ENCODE peak calls at places on chromosomes 1 and 21, in seven cellular contexts. N is BE2C, K is IMR-90, B is fibroblast of lung, W is A549, A is choroid plexus epithelial cell, I is lower leg skin. T is an unnamed sample.

GRCh38 chr1:36199934-36200741 is 24.1 kb upstream of the THRAP3 start:
- DNase-seq in W (no peak), K (peak), B (peak), I (no peak), A (peak), N (no peak), T (peak)

GRCh38 chr1:225694151-225694603 is 41.3 kb upstream of the ENAH start:
- DNase-seq in K (peak), W (peak), I (peak), A (peak), N (peak), B (peak), T (no peak)

GRCh38 chr1:12078575-12078937 is 15.5 kb downstream of the TNFRSF8 start:
- DNase-seq in W (no peak), N (no peak), I (no peak), K (no peak), B (no peak), A (no peak), T (no peak)

GRCh38 chr1:229694053-229694693 is 68.1 kb downstream of the URB2 start:
- DNase-seq in A (peak), B (peak), N (peak), W (peak), K (peak), I (peak), T (peak)

GRCh38 chr1:9809122-9809521 is 14.6 kb downstream of the CLSTN1 start:
- DNase-seq in N (no peak), A (no peak), W (no peak), B (peak), I (peak), K (no peak), T (no peak)

GRCh38 chr1:68213843-68214242 is 18.5 kb downstream of the WLS start:
- DNase-seq in N (peak), B (no peak), W (no peak), A (peak), K (peak), I (peak), T (peak)

GRCh38 chr21:14559144-14559543 is 13.0 kb upstream of the SAMSN1 start:
- DNase-seq in I (no peak), W (no peak), A (no peak), K (no peak), N (no peak), B (no peak), T (no peak)

GRCh38 chr1:145782166-145783099 is 41.5 kb downstream of the RNF115 start:
- DNase-seq in N (no peak), K (peak), W (peak), B (peak), A (peak), I (no peak), T (peak)

GRCh38 chr1:101105877-101106276 is 80.3 kb upstream of the DPH5 start:
- DNase-seq in K (peak), W (no peak), A (peak), I (no peak), N (no peak), B (peak), T (no peak)

GRCh38 chr21:32698286-32698685 is 29.5 kb downstream of the SYNJ1 start:
- DNase-seq in I (no peak), B (no peak), N (no peak), W (no peak), K (no peak), A (no peak), T (no peak)

GRCh38 chr1:24694380-24694843 is 50.8 kb upstream of the CLIC4 start:
- DNase-seq in N (peak), I (no peak), B (peak), A (peak), W (no peak), K (peak), T (no peak)

GRCh38 chr1:99749948-99750347 is 16.5 kb downstream of the FRRS1 start:
- DNase-seq in K (no peak), A (no peak), I (no peak), W (no peak), N (no peak), B (no peak), T (no peak)

DNA sequence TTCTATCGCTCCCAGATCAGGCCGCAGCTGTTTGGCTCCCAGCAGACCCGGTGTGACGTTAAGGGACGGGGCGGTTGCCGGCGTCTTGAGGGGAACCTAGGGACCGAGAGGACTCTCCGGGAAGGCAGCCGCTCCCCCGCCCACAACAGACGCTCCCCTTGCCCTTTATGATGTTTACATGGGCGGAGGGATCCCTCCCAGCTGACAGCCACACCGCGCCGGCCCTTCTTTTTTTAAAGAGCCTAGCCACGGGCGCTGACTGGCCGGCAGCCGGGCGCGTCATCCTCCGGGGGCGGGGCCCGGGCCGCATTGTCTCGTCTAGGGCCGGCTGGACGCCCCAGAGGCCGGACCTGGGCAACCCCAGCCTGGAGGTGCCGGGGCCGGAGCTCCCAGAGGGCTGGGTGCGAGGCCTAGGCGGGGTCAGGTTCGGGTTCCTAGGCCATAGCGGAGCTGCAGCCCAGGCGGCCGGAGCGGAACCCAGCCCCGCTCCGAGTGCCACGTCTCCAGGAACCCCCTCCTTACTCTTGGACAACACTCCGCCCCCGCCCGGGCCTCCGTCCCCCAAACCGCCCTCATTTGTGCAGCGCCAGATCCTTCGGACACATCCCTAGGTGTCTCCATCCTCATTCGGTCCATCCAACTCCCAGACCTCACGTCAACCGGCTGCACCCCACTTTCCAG is at the start of gene PCAT6:
- DNase-seq in I (peak), N (peak), B (peak), W (peak), A (peak), K (peak), T (peak)
- TF ChIP-seq CTCF in I (no peak), N (no peak), B (no peak), W (no peak), A (no peak), K (no peak), T (no peak)

GRCh38 chr1:164824542-164824941 is 265.6 kb downstream of the PBX1 start:
- DNase-seq in W (no peak), K (no peak), I (no peak), N (no peak), B (no peak), A (no peak), T (no peak)

GRCh38 chr1:164821648-164822047 is 262.7 kb downstream of the PBX1 start:
- DNase-seq in I (no peak), K (no peak), W (no peak), A (no peak), N (no peak), B (no peak), T (no peak)

DNA sequence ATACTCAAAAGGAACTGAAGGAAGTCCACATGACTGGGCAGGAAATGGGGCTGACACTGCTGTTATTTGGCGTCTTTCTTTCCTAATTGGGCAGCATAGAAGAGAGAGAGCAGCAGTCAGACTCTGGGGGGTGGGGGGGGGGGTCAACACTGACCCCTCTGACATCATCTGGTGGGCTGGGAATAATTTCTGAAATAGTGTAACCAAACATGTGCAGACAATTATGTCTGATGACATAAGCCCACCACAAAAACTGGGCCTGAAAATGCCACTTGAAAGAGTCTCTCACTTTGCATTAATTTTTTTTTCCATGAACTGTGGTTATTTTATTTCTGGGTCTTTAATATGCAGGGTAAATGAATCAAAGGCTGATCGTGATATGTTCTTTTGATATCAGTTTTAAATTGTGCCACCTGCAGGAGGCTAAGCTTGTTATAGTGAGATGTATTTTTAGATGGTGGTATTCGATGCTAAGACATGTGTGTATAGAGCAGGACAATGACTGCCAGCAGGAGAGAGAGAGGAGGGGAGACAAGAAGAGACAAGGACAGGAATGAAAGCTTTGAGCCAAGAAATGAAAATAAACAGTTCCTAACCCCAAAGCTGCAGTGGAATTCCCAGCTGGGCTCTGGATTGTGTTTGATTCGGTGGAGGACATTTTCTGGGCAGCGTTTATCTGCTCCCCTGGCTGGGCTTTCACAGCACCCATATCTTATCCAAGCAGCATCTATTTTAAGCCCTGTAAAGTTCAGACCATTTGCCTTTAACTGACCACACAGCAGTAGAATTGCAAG is 264.7 kb downstream of the PBX1 start:
- DNase-seq in I (no peak), A (peak), K (peak), W (no peak), B (peak), N (no peak), T (no peak)
- TF ChIP-seq CTCF in I (no peak), A (peak), K (peak), W (no peak), B (no peak), N (no peak), T (no peak)

DNA sequence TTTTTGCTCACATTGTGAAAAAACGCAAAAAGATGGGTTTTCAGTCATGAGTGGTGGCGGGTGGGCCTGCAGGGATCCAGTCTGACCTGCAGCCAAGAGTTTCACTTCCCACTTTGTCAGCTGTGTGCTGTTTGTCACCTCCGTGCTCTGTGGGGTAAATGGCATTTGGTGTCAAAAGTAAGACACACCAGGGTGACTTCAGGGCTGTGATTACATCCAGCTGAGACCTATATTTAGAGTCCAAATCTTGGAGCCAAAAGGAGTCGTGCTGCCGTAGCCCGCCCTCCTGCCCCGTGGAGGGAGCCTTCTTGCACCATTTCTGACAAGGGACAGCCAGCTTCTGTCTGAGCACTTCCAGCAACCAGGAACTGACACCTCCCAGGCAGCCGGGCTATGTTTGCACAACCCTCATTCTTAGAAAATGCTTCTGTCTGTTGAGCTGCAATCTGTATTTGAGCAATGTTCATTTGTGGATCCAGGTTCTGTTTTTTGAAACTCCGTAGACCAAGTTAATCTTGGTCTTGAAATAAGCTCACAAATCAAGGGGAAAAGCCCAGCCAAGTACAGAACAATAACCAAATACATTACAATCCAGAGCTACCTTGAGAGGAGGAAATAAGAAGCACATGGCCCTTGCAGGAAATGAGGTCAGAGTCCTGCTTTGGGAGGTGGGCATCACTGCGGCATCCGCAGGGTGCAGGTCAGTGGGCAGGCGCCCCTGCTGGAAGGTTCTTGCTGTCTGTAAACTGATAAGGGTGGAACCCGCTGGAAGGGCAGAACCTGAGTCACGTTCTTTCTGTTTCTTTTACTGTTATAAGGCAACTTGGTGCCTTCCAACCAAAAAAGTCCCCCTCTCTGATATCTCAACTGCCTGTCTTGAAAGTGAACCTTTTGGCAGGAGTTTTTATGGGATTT is 14.4 kb downstream of the ABCG1 start:
- DNase-seq in K (peak), B (no peak), A (peak), I (peak), W (peak), N (peak), T (no peak)
- TF ChIP-seq CTCF in K (peak), B (peak), A (peak), I (no peak), W (no peak), N (peak), T (no peak)

GRCh38 chr1:201636065-201636464 is 97.1 kb downstream of the NAV1 start:
- DNase-seq in N (peak), K (no peak), A (no peak), I (no peak), B (no peak), W (no peak), T (no peak)
- TF ChIP-seq CTCF in N (no peak), K (no peak), A (no peak), I (no peak), B (no peak), W (no peak), T (no peak)